ENCODE peak calls at places on chromosomes 16 and 17, in six cellular contexts. One of them, this sample, is unnamed. For H3K4me1, the result is how much of the 10 kb centered on the place peaks cover.

GRCh38 chr17:34168989-34169388 is 86.1 kb upstream of the CCL2 start:
- DNase-seq in gastrocnemius medialis: no peak
- DNase-seq in lung: no peak
- DNase-seq in esophagus muscularis mucosa: no peak
- DNase-seq in left lung: no peak
- DNase-seq in IMR-90: peak
- DNase-seq in this sample: no peak

GRCh38 chr17:61075988-61076387 is 323.7 kb upstream of the TBX2 start:
- DNase-seq in left lung: no peak
- DNase-seq in IMR-90: no peak
- DNase-seq in lung: no peak
- DNase-seq in gastrocnemius medialis: no peak
- DNase-seq in esophagus muscularis mucosa: no peak
- DNase-seq in this sample: no peak

GRCh38 chr16:85989863-85990643 is 91.1 kb downstream of the IRF8 start:
- DNase-seq in IMR-90: no peak
- DNase-seq in gastrocnemius medialis: no peak
- DNase-seq in esophagus muscularis mucosa: no peak
- DNase-seq in lung: no peak
- DNase-seq in left lung: no peak
- DNase-seq in this sample: no peak

GRCh38 chr16:57637020-57637419 is 8.6 kb downstream of the ADGRG1 start:
- DNase-seq in lung: no peak
- DNase-seq in esophagus muscularis mucosa: no peak
- DNase-seq in gastrocnemius medialis: no peak
- DNase-seq in left lung: no peak
- DNase-seq in IMR-90: no peak
- DNase-seq in this sample: no peak

GRCh38 chr17:80124351-80124981 is 22.5 kb downstream of the EIF4A3 start:
- DNase-seq in IMR-90: peak
- DNase-seq in left lung: no peak
- DNase-seq in lung: no peak
- DNase-seq in esophagus muscularis mucosa: no peak
- DNase-seq in gastrocnemius medialis: no peak
- DNase-seq in this sample: peak

GRCh38 chr17:61416540-61417363 is 17.1 kb downstream of the TBX2 start:
- DNase-seq in lung: peak
- DNase-seq in gastrocnemius medialis: peak
- DNase-seq in left lung: peak
- DNase-seq in esophagus muscularis mucosa: peak
- DNase-seq in IMR-90: peak
- DNase-seq in this sample: peak

GRCh38 chr16:81678326-81679095 is 100.6 kb upstream of the PLCG2 start:
- DNase-seq in left lung: peak
- DNase-seq in lung: no peak
- DNase-seq in esophagus muscularis mucosa: no peak
- DNase-seq in IMR-90: no peak
- DNase-seq in gastrocnemius medialis: no peak
- DNase-seq in this sample: no peak

GRCh38 chr17:7652659-7653343 is 2.1 kb downstream of the ATP1B2 start:
- DNase-seq in left lung: no peak
- DNase-seq in lung: no peak
- DNase-seq in IMR-90: no peak
- DNase-seq in gastrocnemius medialis: no peak
- DNase-seq in esophagus muscularis mucosa: no peak
- DNase-seq in this sample: no peak

GRCh38 chr17:63041251-63041650 is 75.2 kb downstream of the TANC2 start:
- DNase-seq in left lung: no peak
- DNase-seq in IMR-90: no peak
- DNase-seq in esophagus muscularis mucosa: no peak
- DNase-seq in lung: no peak
- DNase-seq in gastrocnemius medialis: no peak
- DNase-seq in this sample: no peak

GRCh38 chr17:50640701-50641338 is 6.1 kb downstream of the ABCC3 start:
- DNase-seq in left lung: peak
- DNase-seq in lung: no peak
- DNase-seq in esophagus muscularis mucosa: no peak
- DNase-seq in IMR-90: no peak
- DNase-seq in gastrocnemius medialis: peak
- DNase-seq in this sample: peak

GRCh38 chr16:31678649-31679325 is 151.1 kb downstream of the AHSP start:
- DNase-seq in esophagus muscularis mucosa: no peak
- DNase-seq in gastrocnemius medialis: no peak
- DNase-seq in IMR-90: no peak
- DNase-seq in lung: no peak
- DNase-seq in left lung: no peak
- DNase-seq in this sample: no peak

GRCh38 chr16:72844225-72844920 is 203.6 kb downstream of the ZFHX3 start:
- DNase-seq in lung: no peak
- DNase-seq in left lung: no peak
- DNase-seq in esophagus muscularis mucosa: no peak
- DNase-seq in IMR-90: no peak
- DNase-seq in gastrocnemius medialis: no peak
- DNase-seq in this sample: no peak

GRCh38 chr16:79571753-79572544 is 28.6 kb downstream of the MAF start:
- DNase-seq in gastrocnemius medialis: no peak
- DNase-seq in lung: no peak
- DNase-seq in esophagus muscularis mucosa: no peak
- DNase-seq in left lung: no peak
- DNase-seq in IMR-90: no peak
- DNase-seq in this sample: no peak

GRCh38 chr17:80750263-80750662 is 205.6 kb downstream of the RPTOR start:
- DNase-seq in esophagus muscularis mucosa: no peak
- DNase-seq in left lung: no peak
- DNase-seq in IMR-90: no peak
- DNase-seq in gastrocnemius medialis: peak
- DNase-seq in lung: no peak
- DNase-seq in this sample: no peak

GRCh38 chr16:70701596-70701995 is 15.7 kb upstream of the MTSS2 start:
- DNase-seq in gastrocnemius medialis: no peak
- DNase-seq in lung: no peak
- DNase-seq in left lung: no peak
- DNase-seq in esophagus muscularis mucosa: no peak
- DNase-seq in IMR-90: no peak
- DNase-seq in this sample: no peak

GRCh38 chr16:90046971-90047713 is 27.9 kb upstream of the DBNDD1 start:
- DNase-seq in IMR-90: peak
- DNase-seq in lung: peak
- DNase-seq in esophagus muscularis mucosa: no peak
- DNase-seq in left lung: peak
- DNase-seq in gastrocnemius medialis: peak
- DNase-seq in this sample: peak

GRCh38 chr16:56357291-56357764 is 68.0 kb downstream of the AMFR start:
- DNase-seq in esophagus muscularis mucosa: no peak
- DNase-seq in gastrocnemius medialis: peak
- DNase-seq in IMR-90: peak
- DNase-seq in left lung: peak
- DNase-seq in lung: no peak
- DNase-seq in this sample: peak

GRCh38 chr17:6748617-6749016 is 7.2 kb upstream of the XAF1 start:
- DNase-seq in gastrocnemius medialis: no peak
- DNase-seq in esophagus muscularis mucosa: no peak
- DNase-seq in IMR-90: no peak
- DNase-seq in lung: no peak
- DNase-seq in left lung: no peak
- DNase-seq in this sample: no peak

GRCh38 chr17:51016099-51016498 is 104.6 kb downstream of the SPAG9 start:
- DNase-seq in esophagus muscularis mucosa: no peak
- DNase-seq in left lung: no peak
- DNase-seq in lung: no peak
- DNase-seq in gastrocnemius medialis: no peak
- DNase-seq in IMR-90: no peak
- DNase-seq in this sample: no peak

GRCh38 chr17:66415366-66416206 is 113.2 kb downstream of the PRKCA start:
- DNase-seq in esophagus muscularis mucosa: no peak
- DNase-seq in lung: no peak
- DNase-seq in IMR-90: no peak
- DNase-seq in gastrocnemius medialis: no peak
- DNase-seq in left lung: no peak
- DNase-seq in this sample: no peak

GRCh38 chr17:8250101-8250500 is 1.0 kb downstream of the PFAS start:
- DNase-seq in gastrocnemius medialis: no peak
- DNase-seq in left lung: no peak
- DNase-seq in lung: no peak
- DNase-seq in esophagus muscularis mucosa: no peak
- DNase-seq in IMR-90: no peak
- DNase-seq in this sample: no peak

GRCh38 chr16:46916980-46917379 is 32.8 kb downstream of the GPT2 start:
- DNase-seq in IMR-90: peak
- DNase-seq in left lung: no peak
- DNase-seq in lung: no peak
- DNase-seq in gastrocnemius medialis: no peak
- DNase-seq in esophagus muscularis mucosa: no peak
- DNase-seq in this sample: no peak

GRCh38 chr16:424623-425081 is 797 bp upstream of the RAB11FIP3 start:
- DNase-seq in IMR-90: no peak
- DNase-seq in gastrocnemius medialis: no peak
- DNase-seq in left lung: peak
- DNase-seq in esophagus muscularis mucosa: no peak
- DNase-seq in lung: peak
- DNase-seq in this sample: peak

GRCh38 chr16:11401161-11402050 is 56.1 kb downstream of the RMI2 start:
- DNase-seq in IMR-90: no peak
- DNase-seq in esophagus muscularis mucosa: no peak
- DNase-seq in left lung: peak
- DNase-seq in gastrocnemius medialis: peak
- DNase-seq in lung: peak
- DNase-seq in this sample: peak

GRCh38 chr17:61556224-61557188 is 34.5 kb downstream of the NACA2 start:
- DNase-seq in gastrocnemius medialis: no peak
- DNase-seq in left lung: no peak
- DNase-seq in IMR-90: peak
- DNase-seq in esophagus muscularis mucosa: no peak
- DNase-seq in lung: no peak
- DNase-seq in this sample: no peak

GRCh38 chr16:610513-611381 is 20.0 kb upstream of the WFIKKN1 start:
- DNase-seq in left lung: peak
- DNase-seq in gastrocnemius medialis: peak
- DNase-seq in IMR-90: no peak
- DNase-seq in lung: peak
- DNase-seq in esophagus muscularis mucosa: no peak
- DNase-seq in this sample: peak

GRCh38 chr17:56309897-56310296 is 156.6 kb downstream of the ANKFN1 start:
- DNase-seq in lung: no peak
- DNase-seq in IMR-90: peak
- DNase-seq in gastrocnemius medialis: no peak
- DNase-seq in left lung: no peak
- DNase-seq in esophagus muscularis mucosa: no peak
- DNase-seq in this sample: no peak

GRCh38 chr17:44400226-44400847 is 10.9 kb upstream of the ITGA2B start:
- DNase-seq in IMR-90: peak
- DNase-seq in esophagus muscularis mucosa: no peak
- DNase-seq in lung: no peak
- DNase-seq in left lung: no peak
- DNase-seq in gastrocnemius medialis: no peak
- DNase-seq in this sample: peak
- H3K4me1 ChIP-seq in IMR-90: under half
- H3K4me1 ChIP-seq in esophagus muscularis mucosa: under half
- H3K4me1 ChIP-seq in lung: under half
- H3K4me1 ChIP-seq in left lung: under half
- H3K4me1 ChIP-seq in gastrocnemius medialis: under half
- H3K4me1 ChIP-seq in this sample: under half

DNA sequence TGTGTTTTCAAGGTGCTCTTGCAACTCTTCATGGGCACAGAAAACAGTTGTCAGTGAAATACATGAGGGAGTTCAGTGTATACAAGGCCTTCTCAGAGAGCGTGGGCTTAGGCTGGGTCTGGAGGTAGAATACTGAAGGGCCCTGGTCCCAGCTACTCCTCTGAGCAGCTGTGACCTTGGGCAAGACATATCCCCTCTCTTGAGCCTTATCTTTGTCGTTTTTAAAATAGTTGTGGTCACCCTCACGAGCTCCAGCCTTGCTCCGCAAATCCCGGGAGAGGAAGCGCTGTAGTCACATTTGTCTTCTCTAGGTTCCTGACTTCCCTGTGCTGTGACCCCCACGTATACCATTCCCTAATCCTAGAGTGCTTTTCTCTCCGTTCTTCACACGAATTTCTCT is 3.6 kb downstream of the ZNRF1 start:
- DNase-seq in lung: no peak
- DNase-seq in IMR-90: no peak
- DNase-seq in esophagus muscularis mucosa: peak
- DNase-seq in left lung: no peak
- DNase-seq in gastrocnemius medialis: no peak
- DNase-seq in this sample: no peak
- H3K4me1 ChIP-seq in lung: under half
- H3K4me1 ChIP-seq in IMR-90: under half
- H3K4me1 ChIP-seq in esophagus muscularis mucosa: under half
- H3K4me1 ChIP-seq in left lung: under half
- H3K4me1 ChIP-seq in gastrocnemius medialis: under half
- H3K4me1 ChIP-seq in this sample: under half

DNA sequence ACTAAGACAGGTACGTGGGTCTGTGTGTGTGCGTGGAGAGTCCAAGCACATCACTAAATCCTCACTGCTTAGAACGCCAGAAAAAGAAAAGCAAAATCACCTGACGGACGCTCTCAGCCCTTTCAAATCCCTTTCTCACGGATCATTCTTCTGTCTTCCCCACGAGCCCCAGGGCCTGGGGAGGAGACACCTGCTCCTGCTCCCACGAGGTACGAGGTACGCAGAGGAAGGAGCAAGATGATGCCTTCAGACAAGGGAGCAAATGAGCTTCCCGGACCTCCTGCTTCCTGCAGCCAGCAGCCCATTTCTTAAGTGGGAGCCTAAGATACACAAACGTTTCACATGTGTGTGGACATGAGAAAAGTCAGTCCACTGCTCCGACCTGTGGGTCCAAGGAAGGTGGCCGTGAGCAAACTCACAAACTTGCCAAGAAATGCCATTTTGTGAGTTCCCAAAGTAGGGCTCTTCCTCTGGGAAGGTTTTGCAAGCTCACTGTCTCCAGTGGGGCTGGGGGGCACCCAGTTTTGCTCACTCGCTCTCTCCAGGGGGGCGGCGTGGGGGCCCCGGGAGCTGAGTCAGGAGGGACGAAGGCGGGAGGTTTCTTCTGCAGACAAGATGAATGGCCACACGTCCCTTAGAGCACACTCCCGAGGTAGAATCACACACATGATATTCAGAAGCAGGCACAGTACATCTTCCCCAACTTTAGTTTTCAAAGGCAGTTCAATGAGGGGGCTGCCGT is 68.1 kb downstream of the MRM3 start:
- DNase-seq in lung: no peak
- DNase-seq in left lung: no peak
- DNase-seq in gastrocnemius medialis: no peak
- DNase-seq in esophagus muscularis mucosa: no peak
- DNase-seq in IMR-90: no peak
- DNase-seq in this sample: no peak
- H3K4me1 ChIP-seq in lung: under half
- H3K4me1 ChIP-seq in left lung: under half
- H3K4me1 ChIP-seq in gastrocnemius medialis: under half
- H3K4me1 ChIP-seq in esophagus muscularis mucosa: half or more
- H3K4me1 ChIP-seq in IMR-90: under half
- H3K4me1 ChIP-seq in this sample: under half

DNA sequence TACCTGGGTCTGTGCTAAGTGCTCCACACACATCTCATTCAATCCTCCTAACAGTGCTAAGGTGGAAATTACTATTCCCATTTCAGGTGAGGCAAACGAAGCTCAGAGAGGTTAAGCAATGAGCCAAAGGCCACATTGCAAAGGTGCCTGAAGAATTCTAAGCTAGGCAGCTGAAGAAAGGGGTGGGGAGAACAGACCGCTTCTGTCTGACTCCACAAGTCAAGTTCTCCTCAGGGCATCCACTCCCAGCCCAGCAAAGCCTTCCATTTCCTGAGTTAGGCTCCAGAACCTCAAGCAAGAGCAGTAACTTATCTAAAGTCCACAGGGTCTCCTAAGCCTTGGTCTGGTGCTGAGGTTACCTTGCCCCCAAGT is 27.0 kb upstream of the MRPS23 start:
- DNase-seq in left lung: no peak
- DNase-seq in IMR-90: no peak
- DNase-seq in gastrocnemius medialis: no peak
- DNase-seq in lung: no peak
- DNase-seq in esophagus muscularis mucosa: no peak
- DNase-seq in this sample: no peak
- H3K4me1 ChIP-seq in left lung: under half
- H3K4me1 ChIP-seq in IMR-90: half or more
- H3K4me1 ChIP-seq in gastrocnemius medialis: half or more
- H3K4me1 ChIP-seq in lung: under half
- H3K4me1 ChIP-seq in esophagus muscularis mucosa: half or more
- H3K4me1 ChIP-seq in this sample: under half